ENCODE peak calls at places on chromosomes 13 and 19, in eight cellular contexts. U is AG04450; C is HTR-8/SVneo; G is NCI-H748 treated with DMSO at 0.1 percent for 48 hours; H is NCI-H2081; I is activated naive CD8-positive, alpha-beta T cell treated with anti-CD3 and anti-CD28 coated beads for 36 hours; V is activated T-helper 1 cell treated with anti-CD3 and anti-CD28 coated beads, Interleukin-12 subunit alpha, Interleukin-12 subunit beta, Interleukin-2, Interleukin-4 antibody, amounts not matched to agents 30 ng/mL and 10 ng/mL and 1 ng/mL, durations not matched to agents 14 hours and 24 hours and 36 hours; S is psoas muscle. W is an unnamed sample.

GRCh38 chr19:30969586-30969985 is 379.6 kb downstream of the TSHZ3 start:
- DNase-seq in U (no peak), C (no peak), G (no peak), H (no peak), I (no peak), V (no peak), S (no peak), W (no peak)

GRCh38 chr19:5993516-5994406 is 15.8 kb upstream of the RANBP3 start:
- DNase-seq in U (no peak), C (no peak), G (no peak), H (no peak), I (no peak), V (no peak), S (no peak), W (no peak)

GRCh38 chr19:12825259-12826131 is 8.9 kb downstream of the RTBDN start:
- DNase-seq in U (no peak), C (no peak), G (no peak), H (peak), I (no peak), V (no peak), S (no peak), W (peak)

GRCh38 chr13:47564041-47564440 is 437.0 kb downstream of the SUCLA2 start:
- DNase-seq in U (no peak), C (no peak), G (no peak), H (no peak), I (no peak), V (no peak), S (no peak), W (peak)

GRCh38 chr13:94950303-94950702 is 238.0 kb upstream of the SOX21 start:
- DNase-seq in U (no peak), C (no peak), G (no peak), H (no peak), I (no peak), V (no peak), S (no peak), W (peak)

GRCh38 chr19:19261350-19262189 is 11.5 kb downstream of the TM6SF2 start:
- DNase-seq in U (no peak), C (no peak), G (no peak), H (no peak), I (peak), V (no peak), S (no peak), W (no peak)

GRCh38 chr19:391726-392374 is 17.1 kb downstream of the C2CD4C start:
- DNase-seq in U (no peak), C (no peak), G (no peak), H (no peak), I (no peak), V (no peak), S (no peak), W (no peak)

GRCh38 chr13:112854321-112854720 is 114.7 kb upstream of the MCF2L start:
- DNase-seq in U (no peak), C (no peak), G (no peak), H (no peak), I (no peak), V (no peak), S (no peak), W (no peak)

GRCh38 chr19:39497850-39498261 is 891 bp upstream of the DLL3 start:
- DNase-seq in U (no peak), C (peak), G (peak), H (peak), I (no peak), V (no peak), S (no peak), W (peak)

GRCh38 chr19:39765091-39766076 is 13.3 kb upstream of the LEUTX start:
- DNase-seq in U (no peak), C (peak), G (peak), H (peak), I (no peak), V (no peak), S (peak), W (peak)

W was measured in NCI-H82.